ENCODE peak calls at places on chromosomes 4 and X, in nine cellular contexts. Q, I, H, X, E, A, Y, N and U are unnamed samples.

GRCh38 chr4:46667790-46668189 is 241.3 kb downstream of the COX7B2 start:
- DNase-seq in Q (no peak), I (no peak), H (no peak), X (no peak), E (no peak), A (no peak), Y (no peak), N (no peak), U (no peak)

GRCh38 chr4:10077492-10078335 is 38.9 kb downstream of the WDR1 start:
- DNase-seq in Q (no peak), I (no peak), H (no peak), X (no peak), E (no peak), A (no peak), Y (peak), N (no peak), U (no peak)

GRCh38 chr4:86482851-86483490 is 111.1 kb upstream of the PTPN13 start:
- DNase-seq in Q (no peak), I (no peak), H (peak), X (peak), E (no peak), A (peak), Y (no peak), N (no peak), U (no peak)

GRCh38 chr4:123477804-123478209 is 81.2 kb downstream of the SPRY1 start:
- DNase-seq in Q (no peak), I (no peak), H (no peak), X (peak), E (no peak), A (peak), Y (peak), N (peak), U (no peak)

GRCh38 chr4:77360451-77360850 is 203.4 kb downstream of the CCNG2 start:
- DNase-seq in Q (peak), I (no peak), H (no peak), X (no peak), E (no peak), A (no peak), Y (no peak), N (no peak), U (peak)

GRCh38 chr4:38313999-38314561 is 349.9 kb upstream of the KLF3 start:
- DNase-seq in Q (no peak), I (no peak), H (no peak), X (peak), E (no peak), A (peak), Y (no peak), N (no peak), U (no peak)

GRCh38 chr4:21884615-21885014 is 64.0 kb downstream of the KCNIP4 start:
- DNase-seq in Q (no peak), I (no peak), H (no peak), X (no peak), E (no peak), A (no peak), Y (no peak), N (no peak), U (no peak)

GRCh38 chr4:38490753-38491446 is 173.1 kb upstream of the KLF3 start:
- DNase-seq in Q (no peak), I (no peak), H (no peak), X (no peak), E (no peak), A (peak), Y (no peak), N (no peak), U (no peak)

GRCh38 chr4:159677521-159677920 is 574.6 kb downstream of the RAPGEF2 start:
- DNase-seq in Q (no peak), I (no peak), H (no peak), X (no peak), E (no peak), A (peak), Y (no peak), N (no peak), U (no peak)

GRCh38 chr4:114034189-114034588 is 54.7 kb upstream of the ARSJ start:
- DNase-seq in Q (no peak), I (no peak), H (no peak), X (no peak), E (no peak), A (no peak), Y (no peak), N (no peak), U (no peak)

GRCh38 chr4:2792396-2792710 is 532 bp upstream of the SH3BP2 start:
- DNase-seq in Q (no peak), I (no peak), H (no peak), X (no peak), E (no peak), A (no peak), Y (no peak), N (no peak), U (no peak)

GRCh38 chr4:73311428-73311827 is 52.8 kb upstream of the ANKRD17 start:
- DNase-seq in Q (peak), I (no peak), H (no peak), X (peak), E (no peak), A (peak), Y (no peak), N (no peak), U (peak)

GRCh38 chr4:138868562-138868961 is 147.0 kb upstream of the NOCT start:
- DNase-seq in Q (no peak), I (no peak), H (no peak), X (no peak), E (no peak), A (peak), Y (no peak), N (peak), U (no peak)

GRCh38 chr4:180356766-180357165 is 1886.4 kb upstream of the TENM3 start:
- DNase-seq in Q (no peak), I (no peak), H (no peak), X (no peak), E (no peak), A (no peak), Y (no peak), N (no peak), U (no peak)

GRCh38 chrX:67693928-67694327 is 150.1 kb downstream of the AR start:
- DNase-seq in Q (no peak), I (no peak), H (no peak), X (no peak), E (no peak), A (peak), Y (no peak), N (no peak), U (no peak)

GRCh38 chrX:20718592-20718991 is 451.9 kb upstream of the RPS6KA3 start:
- DNase-seq in Q (no peak), I (no peak), H (no peak), X (no peak), E (no peak), A (no peak), Y (no peak), N (no peak), U (no peak)

GRCh38 chrX:154401918-154402621 is 3.9 kb downstream of the RPL10 start:
- DNase-seq in Q (no peak), I (no peak), H (no peak), X (no peak), E (no peak), A (peak), Y (no peak), N (no peak), U (no peak)

GRCh38 chrX:1248381-1249061 is 20.1 kb upstream of the CSF2RA start:
- DNase-seq in Q (no peak), I (no peak), H (no peak), X (no peak), E (peak), A (no peak), Y (no peak), N (no peak), U (no peak)

GRCh38 chr4:24657768-24658617 is 73.6 kb upstream of the DHX15 start:
- DNase-seq in Q (peak), I (peak), H (no peak), X (peak), E (no peak), A (peak), Y (no peak), N (no peak), U (no peak)

GRCh38 chr4:150108693-150109092 is 30.4 kb downstream of the DCLK2 start:
- DNase-seq in Q (no peak), I (no peak), H (no peak), X (no peak), E (no peak), A (peak), Y (no peak), N (no peak), U (no peak)

GRCh38 chr4:80033581-80033980 is 39.4 kb downstream of the ANTXR2 start:
- DNase-seq in Q (no peak), I (no peak), H (no peak), X (no peak), E (no peak), A (no peak), Y (no peak), N (no peak), U (no peak)

GRCh38 chr4:107044170-107044569 is 8.1 kb upstream of the DKK2 start:
- DNase-seq in Q (no peak), I (no peak), H (no peak), X (no peak), E (no peak), A (peak), Y (no peak), N (no peak), U (no peak)

GRCh38 chr4:38223801-38224236 is 263.6 kb downstream of the PTTG2 start:
- DNase-seq in Q (no peak), I (peak), H (no peak), X (no peak), E (no peak), A (no peak), Y (no peak), N (no peak), U (no peak)

GRCh38 chr4:172819353-172819752 is 349.3 kb upstream of the GALNT7 start:
- DNase-seq in Q (no peak), I (no peak), H (no peak), X (no peak), E (no peak), A (no peak), Y (no peak), N (no peak), U (no peak)